ENCODE peak calls at places on chromosomes 12 and 14, in four cellular contexts. V, C, P and Q are unnamed samples.

GRCh38 chr12:11847539-11847938 is 198.1 kb downstream of the ETV6 start:
- DNase-seq in C (no peak), P (no peak), V (no peak), Q (no peak)

GRCh38 chr12:128259556-128260070 is 7.4 kb upstream of the TMEM132C start:
- DNase-seq in V (no peak), C (no peak), P (peak), Q (peak)

GRCh38 chr12:75711276-75711675 is 199.9 kb upstream of the KRR1 start:
- DNase-seq in V (no peak), P (no peak), C (no peak), Q (no peak)

GRCh38 chr14:77478796-77479195 is 19.8 kb downstream of the ISM2 start:
- DNase-seq in V (no peak), P (no peak), C (no peak), Q (no peak)

GRCh38 chr12:124778411-124778810 is 85.3 kb downstream of the SCARB1 start:
- DNase-seq in V (no peak), P (no peak), C (no peak), Q (no peak)

GRCh38 chr12:76002598-76003262 is 28.8 kb downstream of the PHLDA1 start:
- DNase-seq in C (no peak), P (no peak), V (no peak), Q (no peak)

GRCh38 chr12:22396253-22396652 is 61.7 kb upstream of the ST8SIA1 start:
- DNase-seq in C (no peak), V (no peak), P (no peak), Q (no peak)

GRCh38 chr14:54754623-54755386 is 147.8 kb downstream of the GCH1 start:
- DNase-seq in P (no peak), C (no peak), V (no peak), Q (no peak)

GRCh38 chr12:75177997-75178396 is 31.6 kb downstream of the KCNC2 start:
- DNase-seq in P (peak), C (no peak), V (peak), Q (peak)

GRCh38 chr12:50283924-50284236 is 560 bp upstream of the LIMA1 start:
- DNase-seq in V (no peak), C (no peak), P (no peak), Q (no peak)

GRCh38 chr12:6850796-6851152 is 312 bp downstream of the CDCA3 start:
- DNase-seq in P (peak), V (no peak), C (no peak), Q (no peak)

GRCh38 chr14:99384446-99385417 is 95.9 kb downstream of the SETD3 start:
- DNase-seq in P (no peak), V (no peak), C (no peak), Q (no peak)

GRCh38 chr12:6430124-6430989 is 14.4 kb upstream of the CD27 start:
- DNase-seq in P (peak), C (no peak), V (peak), Q (peak)

GRCh38 chr12:4015225-4016076 is 142.3 kb upstream of the PARP11 start:
- DNase-seq in P (peak), V (no peak), C (no peak), Q (no peak)

GRCh38 chr12:6943719-6944380 is at the start of the genes C12orf57 and RNU7-1:
- DNase-seq in P (peak), C (peak), V (peak), Q (peak)

GRCh38 chr12:44046732-44047417 is 211.0 kb downstream of the TMEM117 start:
- DNase-seq in C (no peak), P (no peak), V (no peak), Q (no peak)

GRCh38 chr12:113196996-113197395 is 11.5 kb downstream of the RITA1 start:
- DNase-seq in V (peak), C (peak), P (peak), Q (peak)

GRCh38 chr14:43665570-43666267 is 841.4 kb downstream of the FSCB start:
- DNase-seq in V (no peak), C (no peak), P (no peak), Q (no peak)

GRCh38 chr12:77225373-77225772 is 160.0 kb upstream of the E2F7 start:
- DNase-seq in P (peak), V (no peak), C (no peak), Q (no peak)

GRCh38 chr12:116934908-116935698 is 24.4 kb downstream of the FBXW8 start:
- DNase-seq in V (no peak), C (no peak), P (no peak), Q (no peak)

GRCh38 chr12:62647586-62647985 is 181.0 kb downstream of the MON2 start:
- DNase-seq in V (no peak), P (no peak), C (no peak), Q (no peak)

GRCh38 chr14:93683241-93683640 is 105.0 kb downstream of the PRIMA1 start:
- DNase-seq in C (peak), P (no peak), V (no peak), Q (peak)

GRCh38 chr12:110279561-110279960 is 1.5 kb upstream of the ATP2A2 start:
- DNase-seq in V (no peak), P (no peak), C (no peak), Q (no peak)

GRCh38 chr12:111570090-111570961 is 28.8 kb downstream of the ATXN2 start:
- DNase-seq in V (peak), C (no peak), P (no peak), Q (no peak)

GRCh38 chr12:6091786-6092566 is 32.5 kb downstream of the VWF start:
- DNase-seq in P (no peak), C (no peak), V (no peak), Q (peak)

GRCh38 chr14:83300454-83301064 is 1766.9 kb upstream of the SEL1L start:
- DNase-seq in P (peak), V (no peak), C (no peak), Q (peak)

GRCh38 chr12:67391034-67391433 is 121.9 kb downstream of the CAND1 start:
- DNase-seq in P (no peak), V (no peak), C (no peak), Q (no peak)

GRCh38 chr12:14256139-14256538 is 109.3 kb upstream of the ATF7IP start:
- DNase-seq in C (no peak), V (no peak), P (no peak), Q (peak)

GRCh38 chr12:2804390-2805145 is 7.9 kb upstream of the ITFG2 start:
- DNase-seq in V (no peak), P (no peak), C (no peak), Q (no peak)

GRCh38 chr14:65479386-65479785 is 66.9 kb downstream of the FUT8 start:
- DNase-seq in V (no peak), P (no peak), C (no peak), Q (no peak)

GRCh38 chr14:65478596-65478995 is 66.1 kb downstream of the FUT8 start:
- DNase-seq in V (no peak), P (no peak), C (no peak), Q (no peak)

GRCh38 chr14:65476942-65477318 is 64.4 kb downstream of the FUT8 start:
- DNase-seq in P (no peak), V (no peak), C (no peak), Q (no peak)

GRCh38 chr14:65478017-65478416 is 65.5 kb downstream of the FUT8 start:
- DNase-seq in V (no peak), C (no peak), P (peak), Q (no peak)

GRCh38 chr14:65476290-65476941 is 63.9 kb downstream of the FUT8 start:
- DNase-seq in C (no peak), P (no peak), V (no peak), Q (no peak)
- TF ChIP-seq MAX in C (no peak), P (no peak), V (no peak), Q (no peak)

DNA sequence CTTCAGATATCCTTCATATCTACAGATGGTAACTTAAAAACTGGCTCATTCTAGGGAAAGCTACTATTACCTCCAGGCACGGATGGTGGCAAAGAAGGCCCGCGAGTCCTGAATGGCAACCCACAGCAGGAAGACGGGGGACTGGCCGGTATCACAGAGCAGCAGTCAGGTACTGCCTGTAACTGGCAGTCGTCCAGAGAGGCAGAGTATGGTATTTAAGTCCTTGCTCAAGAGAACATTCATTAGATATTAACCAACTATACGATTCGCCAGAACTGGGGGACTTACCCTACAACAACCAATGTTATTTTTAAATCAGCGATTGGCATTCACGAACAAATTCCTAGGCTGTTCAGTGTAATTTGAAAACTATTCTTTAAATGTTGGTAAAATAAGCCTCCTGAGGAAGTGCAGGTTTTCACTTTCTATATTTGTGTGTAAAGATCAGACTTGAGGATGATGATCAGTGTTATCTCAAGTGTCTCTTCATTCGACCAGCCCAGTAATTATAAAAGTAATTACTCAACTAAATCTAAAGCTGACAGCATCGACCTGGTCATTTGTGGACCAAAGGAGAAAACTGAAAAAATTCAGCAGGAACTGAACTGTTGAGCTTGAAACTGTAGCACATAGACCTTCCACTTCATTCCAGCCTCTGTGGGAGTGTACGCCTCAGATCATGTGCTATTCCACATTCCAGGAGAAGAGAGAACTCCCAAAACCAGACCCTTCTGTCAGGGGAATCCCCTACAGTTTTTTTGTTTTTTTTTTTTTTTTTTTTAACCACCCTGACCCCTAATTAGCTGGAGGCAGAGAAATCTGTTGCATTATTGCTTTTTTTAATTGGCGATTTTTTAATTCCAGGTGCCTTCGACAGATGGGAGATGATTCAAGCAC is 75.6 kb downstream of the ESR2 start:
- DNase-seq in C (no peak), P (no peak), V (no peak), Q (no peak)
- TF ChIP-seq MAX in C (no peak), P (no peak), V (no peak), Q (no peak)

GRCh38 chr14:104976198-104977007 is 1.8 kb downstream of the AHNAK2 start:
- DNase-seq in V (peak), P (peak), C (peak), Q (peak)

GRCh38 chr14:104977681-104978647 is at the start of gene AHNAK2:
- DNase-seq in V (peak), C (peak), P (peak), Q (peak)

GRCh38 chr14:104978774-104979691 is 859 bp upstream of the AHNAK2 start:
- DNase-seq in C (peak), V (no peak), P (no peak), Q (no peak)

GRCh38 chr14:104975481-104976197 is 2.5 kb downstream of the AHNAK2 start:
- DNase-seq in V (no peak), P (no peak), C (peak), Q (peak)

DNA sequence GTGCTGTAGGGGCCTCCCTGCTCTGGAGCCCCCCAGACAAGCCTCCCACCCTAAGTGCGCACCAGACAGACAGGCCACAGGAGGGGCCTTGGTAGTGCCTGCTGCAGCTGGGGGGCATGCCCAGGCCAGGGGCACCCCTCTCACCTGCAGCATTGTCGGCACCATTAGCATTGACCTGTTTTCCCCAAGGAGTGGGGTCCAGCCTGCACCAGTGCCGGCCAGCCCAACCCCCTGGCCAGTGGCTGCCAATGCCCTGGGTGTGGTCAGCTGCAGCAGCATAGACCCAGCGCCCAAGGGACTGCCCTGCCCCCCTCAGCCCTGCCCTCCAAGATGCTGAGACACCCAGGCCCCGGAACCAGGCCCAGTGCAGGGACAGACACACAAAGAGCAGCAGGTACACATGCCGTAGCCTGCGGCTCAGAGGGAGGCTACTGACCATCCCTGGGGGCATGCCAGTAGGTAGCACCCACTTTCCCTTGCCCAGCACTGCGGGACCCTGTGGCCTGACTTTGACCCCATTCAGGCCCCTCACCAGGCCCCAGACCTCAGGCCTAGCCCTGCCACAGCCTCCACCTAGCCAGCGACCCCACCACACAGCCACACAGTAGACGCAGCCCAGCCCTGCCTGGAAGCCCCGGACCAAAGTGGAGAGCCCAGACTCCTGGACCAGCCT is 1.0 kb downstream of the AHNAK2 start:
- DNase-seq in V (no peak), P (no peak), C (no peak), Q (no peak)
- TF ChIP-seq MAX in V (peak), P (no peak), C (no peak), Q (no peak)

DNA sequence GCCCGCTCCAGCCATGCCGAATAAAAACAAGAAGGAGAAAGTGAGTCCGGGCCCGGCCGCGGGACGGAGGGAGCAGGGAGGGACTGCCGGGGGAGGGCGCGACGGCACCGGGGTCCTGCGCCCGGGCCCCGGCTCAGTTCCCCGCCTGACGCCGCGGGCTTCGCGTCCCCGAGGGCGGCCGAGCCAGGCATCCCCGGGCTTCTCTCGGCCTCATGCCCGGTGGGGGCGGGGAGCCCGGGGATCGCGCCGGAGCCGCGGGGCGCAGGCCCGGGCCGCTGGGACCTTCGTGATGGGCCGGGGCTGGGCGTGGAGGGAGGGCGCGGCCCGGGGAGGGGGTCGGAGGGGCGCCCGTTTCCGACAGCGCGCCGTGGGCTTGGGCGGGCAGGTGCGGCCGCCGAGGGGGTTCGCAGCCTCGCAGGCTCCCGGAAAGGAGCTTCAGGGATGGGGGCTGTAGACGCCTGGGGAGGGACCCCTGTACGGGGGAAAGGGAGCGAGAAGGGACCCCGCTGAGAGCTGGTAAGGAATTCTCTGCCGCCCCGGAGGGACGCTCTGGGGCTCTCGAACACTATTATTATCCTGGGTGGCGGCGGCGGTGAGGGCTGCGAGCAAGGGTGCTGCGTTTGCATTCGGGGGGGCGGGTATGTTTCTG is 496 bp downstream of the PPP2R5C start:
- DNase-seq in P (no peak), C (no peak), V (peak), Q (peak)
- TF ChIP-seq MAX in P (peak), C (no peak), V (peak), Q (no peak)

DNA sequence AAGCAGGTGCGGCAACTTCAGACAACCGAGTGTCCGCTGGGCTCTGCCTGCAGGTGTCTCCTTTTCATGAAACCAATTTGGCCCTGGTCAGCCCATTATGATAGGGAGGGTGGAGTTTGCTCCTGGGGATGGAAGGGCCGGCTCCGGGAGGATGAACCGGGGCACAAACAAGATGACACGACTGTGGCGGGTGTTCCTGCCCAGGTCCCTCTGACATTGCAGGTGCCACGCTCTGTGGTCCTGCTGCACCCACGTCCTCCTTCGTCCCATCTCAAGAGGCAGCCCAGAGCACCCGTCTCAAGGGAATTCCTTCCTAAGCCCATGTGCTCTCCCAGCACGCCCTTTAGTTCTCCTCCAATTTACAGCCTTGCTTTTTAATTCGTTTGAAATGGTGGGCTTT is 251.8 kb downstream of the ADGRD1 start:
- DNase-seq in P (no peak), V (no peak), C (no peak), Q (no peak)
- TF ChIP-seq MAX in P (no peak), V (no peak), C (no peak), Q (no peak)

GRCh38 chr14:23481362-23481970 is 12.0 kb downstream of the NGDN start:
- DNase-seq in V (no peak), C (no peak), P (no peak), Q (peak)
- TF ChIP-seq MAX in V (no peak), C (no peak), P (no peak), Q (no peak)

DNA sequence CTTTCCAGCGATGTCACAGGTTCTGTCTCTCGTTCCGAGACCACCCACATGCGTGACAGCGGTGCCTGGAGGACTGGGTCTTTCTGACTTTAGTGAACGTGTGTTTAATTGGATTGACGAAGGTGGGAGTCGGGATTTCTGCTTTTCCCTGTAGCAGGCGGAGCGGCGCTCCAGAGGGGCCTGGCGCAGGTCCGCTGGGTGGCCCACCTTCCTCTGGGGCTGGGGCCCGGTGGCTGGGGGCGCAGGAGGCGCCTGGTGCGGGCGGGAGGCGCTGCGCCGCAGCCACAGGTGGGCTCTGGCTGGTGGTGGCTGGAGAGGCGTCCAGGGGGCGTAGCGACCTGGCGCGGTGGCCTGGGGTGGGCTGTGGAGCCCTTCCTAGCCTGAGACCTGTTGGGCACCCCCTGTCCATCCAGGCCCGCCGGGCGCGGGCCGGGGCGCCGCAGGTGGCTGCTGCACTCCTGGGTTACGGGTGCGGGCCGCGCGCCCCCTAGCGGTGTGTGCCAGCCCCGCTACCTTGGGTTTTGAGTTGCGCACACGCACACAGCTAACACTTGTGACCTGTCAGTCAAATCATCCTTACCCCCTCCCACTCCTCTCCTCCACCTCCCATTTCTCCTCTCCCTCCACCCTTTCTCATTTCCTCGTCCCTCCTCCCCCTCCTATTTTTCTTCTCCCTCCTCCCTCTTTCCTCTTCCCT is 2.0 kb downstream of the MEG3 start:
- DNase-seq in C (peak), V (no peak), P (no peak), Q (peak)
- TF ChIP-seq MAX in C (no peak), V (no peak), P (no peak), Q (no peak)

DNA sequence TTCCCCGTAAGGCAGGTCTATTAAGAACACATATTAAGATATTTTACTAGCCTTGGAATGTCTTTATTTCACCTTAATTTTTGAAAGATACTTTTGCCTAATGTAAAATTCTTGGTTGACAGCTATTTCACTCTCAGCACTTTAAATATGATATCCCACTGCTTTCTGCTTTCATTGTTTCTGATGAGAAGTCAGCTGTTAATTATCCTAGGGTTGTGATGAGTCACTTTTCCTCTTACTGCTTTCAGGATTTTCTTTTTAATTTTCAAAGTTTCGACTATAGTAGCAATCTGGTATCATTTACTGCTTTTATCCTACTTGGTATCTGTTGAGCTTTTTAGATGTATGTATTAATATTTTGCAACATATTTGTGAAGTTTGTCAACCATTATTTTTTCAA is 578.9 kb upstream of the ATP2B1 start:
- DNase-seq in P (no peak), V (no peak), C (no peak), Q (peak)
- TF ChIP-seq MAX in P (no peak), V (no peak), C (no peak), Q (no peak)

GRCh38 chr12:27711312-27711682 is 665 bp downstream of the MRPS35 start:
- DNase-seq in V (no peak), C (no peak), P (no peak), Q (peak)
- TF ChIP-seq MAX in V (no peak), C (no peak), P (no peak), Q (peak)